ENCODE peak calls at places on chromosomes 4 and X, in nine cellular contexts. One of them, this sample, is unnamed.

GRCh38 chrX:39367429-39367828 is 566.2 kb downstream of the MID1IP1 start:
- DNase-seq in ACHN: no peak
- DNase-seq in stimulated activated CD4-positive, alpha-beta T cell treated with anti-CD3 and anti-CD28 coated beads, Interleukin-12 subunit alpha, Interleukin-12 subunit beta, amount 100 ng/mL, for 4 hours: no peak
- DNase-seq in stimulated activated CD8-positive, alpha-beta memory T cell treated with anti-CD3 and anti-CD28 coated beads, Interleukin-2, amount 100 ng/mL, for 1 hour: no peak
- DNase-seq in suprapubic skin: no peak
- DNase-seq in GM04504: no peak
- DNase-seq in GM23248: no peak
- DNase-seq in right atrium auricular region: no peak
- DNase-seq in RWPE1: no peak
- DNase-seq in this sample: no peak

GRCh38 chr4:157271166-157271869 is 50.8 kb downstream of the GRIA2 start:
- DNase-seq in right atrium auricular region: no peak
- DNase-seq in suprapubic skin: no peak
- DNase-seq in RWPE1: no peak
- DNase-seq in GM04504: no peak
- DNase-seq in stimulated activated CD8-positive, alpha-beta memory T cell treated with anti-CD3 and anti-CD28 coated beads, Interleukin-2, amount 100 ng/mL, for 1 hour: no peak
- DNase-seq in ACHN: peak; percentile 52
- DNase-seq in GM23248: no peak
- DNase-seq in stimulated activated CD4-positive, alpha-beta T cell treated with anti-CD3 and anti-CD28 coated beads, Interleukin-12 subunit alpha, Interleukin-12 subunit beta, amount 100 ng/mL, for 4 hours: no peak
- DNase-seq in this sample: no peak

GRCh38 chr4:159455675-159456235 is 352.9 kb downstream of the RAPGEF2 start:
- DNase-seq in stimulated activated CD8-positive, alpha-beta memory T cell treated with anti-CD3 and anti-CD28 coated beads, Interleukin-2, amount 100 ng/mL, for 1 hour: no peak
- DNase-seq in ACHN: peak; percentile 69
- DNase-seq in GM23248: peak; percentile 57
- DNase-seq in right atrium auricular region: no peak
- DNase-seq in suprapubic skin: no peak
- DNase-seq in RWPE1: peak; percentile 76
- DNase-seq in stimulated activated CD4-positive, alpha-beta T cell treated with anti-CD3 and anti-CD28 coated beads, Interleukin-12 subunit alpha, Interleukin-12 subunit beta, amount 100 ng/mL, for 4 hours: no peak
- DNase-seq in GM04504: no peak
- DNase-seq in this sample: peak; percentile 23

GRCh38 chr4:189600598-189601435 is 339.9 kb upstream of the FRG1 start:
- DNase-seq in suprapubic skin: no peak
- DNase-seq in right atrium auricular region: no peak
- DNase-seq in stimulated activated CD8-positive, alpha-beta memory T cell treated with anti-CD3 and anti-CD28 coated beads, Interleukin-2, amount 100 ng/mL, for 1 hour: no peak
- DNase-seq in stimulated activated CD4-positive, alpha-beta T cell treated with anti-CD3 and anti-CD28 coated beads, Interleukin-12 subunit alpha, Interleukin-12 subunit beta, amount 100 ng/mL, for 4 hours: no peak
- DNase-seq in ACHN: no peak
- DNase-seq in GM23248: no peak
- DNase-seq in GM04504: no peak
- DNase-seq in RWPE1: no peak
- DNase-seq in this sample: no peak

GRCh38 chr4:115090483-115091075 is 22.8 kb downstream of the NDST4 start:
- DNase-seq in GM23248: peak; percentile 52
- DNase-seq in stimulated activated CD8-positive, alpha-beta memory T cell treated with anti-CD3 and anti-CD28 coated beads, Interleukin-2, amount 100 ng/mL, for 1 hour: no peak
- DNase-seq in GM04504: no peak
- DNase-seq in suprapubic skin: no peak
- DNase-seq in RWPE1: peak; percentile 1
- DNase-seq in ACHN: peak; percentile 48
- DNase-seq in stimulated activated CD4-positive, alpha-beta T cell treated with anti-CD3 and anti-CD28 coated beads, Interleukin-12 subunit alpha, Interleukin-12 subunit beta, amount 100 ng/mL, for 4 hours: no peak
- DNase-seq in right atrium auricular region: no peak
- DNase-seq in this sample: peak; percentile 1

GRCh38 chrX:149984411-149984810 is 46.1 kb upstream of the EOLA2 start:
- DNase-seq in stimulated activated CD8-positive, alpha-beta memory T cell treated with anti-CD3 and anti-CD28 coated beads, Interleukin-2, amount 100 ng/mL, for 1 hour: no peak
- DNase-seq in right atrium auricular region: no peak
- DNase-seq in ACHN: no peak
- DNase-seq in GM23248: peak; percentile 7
- DNase-seq in suprapubic skin: no peak
- DNase-seq in GM04504: no peak
- DNase-seq in stimulated activated CD4-positive, alpha-beta T cell treated with anti-CD3 and anti-CD28 coated beads, Interleukin-12 subunit alpha, Interleukin-12 subunit beta, amount 100 ng/mL, for 4 hours: no peak
- DNase-seq in RWPE1: no peak
- DNase-seq in this sample: no peak

GRCh38 chrX:120741452-120741851 is 111.6 kb upstream of the C1GALT1C1 start:
- DNase-seq in RWPE1: peak; percentile 3
- DNase-seq in GM04504: no peak
- DNase-seq in GM23248: no peak
- DNase-seq in stimulated activated CD4-positive, alpha-beta T cell treated with anti-CD3 and anti-CD28 coated beads, Interleukin-12 subunit alpha, Interleukin-12 subunit beta, amount 100 ng/mL, for 4 hours: no peak
- DNase-seq in right atrium auricular region: no peak
- DNase-seq in stimulated activated CD8-positive, alpha-beta memory T cell treated with anti-CD3 and anti-CD28 coated beads, Interleukin-2, amount 100 ng/mL, for 1 hour: no peak
- DNase-seq in suprapubic skin: no peak
- DNase-seq in ACHN: no peak
- DNase-seq in this sample: no peak

GRCh38 chr4:159946983-159947645 is 844.2 kb downstream of the RAPGEF2 start:
- DNase-seq in right atrium auricular region: no peak
- DNase-seq in GM23248: peak; percentile 62
- DNase-seq in GM04504: peak; percentile 21
- DNase-seq in stimulated activated CD8-positive, alpha-beta memory T cell treated with anti-CD3 and anti-CD28 coated beads, Interleukin-2, amount 100 ng/mL, for 1 hour: no peak
- DNase-seq in RWPE1: peak; percentile 20
- DNase-seq in stimulated activated CD4-positive, alpha-beta T cell treated with anti-CD3 and anti-CD28 coated beads, Interleukin-12 subunit alpha, Interleukin-12 subunit beta, amount 100 ng/mL, for 4 hours: no peak
- DNase-seq in ACHN: peak; percentile 73
- DNase-seq in suprapubic skin: no peak
- DNase-seq in this sample: peak; percentile 23

GRCh38 chr4:176638992-176639391 is 153.7 kb downstream of the VEGFC start:
- DNase-seq in stimulated activated CD8-positive, alpha-beta memory T cell treated with anti-CD3 and anti-CD28 coated beads, Interleukin-2, amount 100 ng/mL, for 1 hour: no peak
- DNase-seq in ACHN: no peak
- DNase-seq in suprapubic skin: no peak
- DNase-seq in GM23248: peak; percentile 52
- DNase-seq in RWPE1: peak; percentile 34
- DNase-seq in GM04504: no peak
- DNase-seq in right atrium auricular region: no peak
- DNase-seq in stimulated activated CD4-positive, alpha-beta T cell treated with anti-CD3 and anti-CD28 coated beads, Interleukin-12 subunit alpha, Interleukin-12 subunit beta, amount 100 ng/mL, for 4 hours: no peak
- DNase-seq in this sample: no peak

GRCh38 chr4:183182873-183183725 is 84.0 kb downstream of the WWC2 start:
- DNase-seq in suprapubic skin: no peak
- DNase-seq in GM04504: peak; percentile 66
- DNase-seq in stimulated activated CD4-positive, alpha-beta T cell treated with anti-CD3 and anti-CD28 coated beads, Interleukin-12 subunit alpha, Interleukin-12 subunit beta, amount 100 ng/mL, for 4 hours: no peak
- DNase-seq in ACHN: peak; percentile 50
- DNase-seq in RWPE1: peak; percentile 57
- DNase-seq in right atrium auricular region: peak; percentile 79
- DNase-seq in GM23248: peak; percentile 92
- DNase-seq in stimulated activated CD8-positive, alpha-beta memory T cell treated with anti-CD3 and anti-CD28 coated beads, Interleukin-2, amount 100 ng/mL, for 1 hour: no peak
- DNase-seq in this sample: peak; percentile 50

GRCh38 chrX:68693481-68694410 is 46.3 kb downstream of the STARD8 start:
- DNase-seq in RWPE1: peak; percentile 5
- DNase-seq in suprapubic skin: peak; percentile 76
- DNase-seq in ACHN: peak; percentile 65
- DNase-seq in stimulated activated CD8-positive, alpha-beta memory T cell treated with anti-CD3 and anti-CD28 coated beads, Interleukin-2, amount 100 ng/mL, for 1 hour: no peak
- DNase-seq in GM04504: no peak
- DNase-seq in right atrium auricular region: peak; percentile 84
- DNase-seq in stimulated activated CD4-positive, alpha-beta T cell treated with anti-CD3 and anti-CD28 coated beads, Interleukin-12 subunit alpha, Interleukin-12 subunit beta, amount 100 ng/mL, for 4 hours: no peak
- DNase-seq in GM23248: peak; percentile 73
- DNase-seq in this sample: peak; percentile 14

GRCh38 chr4:85028910-85029309 is 62.4 kb upstream of the WDFY3 start:
- DNase-seq in GM04504: no peak
- DNase-seq in right atrium auricular region: no peak
- DNase-seq in ACHN: no peak
- DNase-seq in suprapubic skin: no peak
- DNase-seq in stimulated activated CD4-positive, alpha-beta T cell treated with anti-CD3 and anti-CD28 coated beads, Interleukin-12 subunit alpha, Interleukin-12 subunit beta, amount 100 ng/mL, for 4 hours: no peak
- DNase-seq in stimulated activated CD8-positive, alpha-beta memory T cell treated with anti-CD3 and anti-CD28 coated beads, Interleukin-2, amount 100 ng/mL, for 1 hour: no peak
- DNase-seq in RWPE1: no peak
- DNase-seq in GM23248: peak; percentile 59
- DNase-seq in this sample: no peak

GRCh38 chrX:108020631-108021030 is 24.2 kb upstream of the VSIG1 start:
- DNase-seq in RWPE1: peak; percentile 8
- DNase-seq in right atrium auricular region: no peak
- DNase-seq in stimulated activated CD8-positive, alpha-beta memory T cell treated with anti-CD3 and anti-CD28 coated beads, Interleukin-2, amount 100 ng/mL, for 1 hour: no peak
- DNase-seq in GM04504: no peak
- DNase-seq in GM23248: peak; percentile 13
- DNase-seq in ACHN: peak; percentile 17
- DNase-seq in stimulated activated CD4-positive, alpha-beta T cell treated with anti-CD3 and anti-CD28 coated beads, Interleukin-12 subunit alpha, Interleukin-12 subunit beta, amount 100 ng/mL, for 4 hours: no peak
- DNase-seq in suprapubic skin: no peak
- DNase-seq in this sample: no peak

GRCh38 chr4:151248519-151248918 is 28.4 kb upstream of the PRSS48 start:
- DNase-seq in ACHN: no peak
- DNase-seq in right atrium auricular region: no peak
- DNase-seq in GM04504: no peak
- DNase-seq in GM23248: no peak
- DNase-seq in RWPE1: no peak
- DNase-seq in suprapubic skin: no peak
- DNase-seq in stimulated activated CD8-positive, alpha-beta memory T cell treated with anti-CD3 and anti-CD28 coated beads, Interleukin-2, amount 100 ng/mL, for 1 hour: no peak
- DNase-seq in stimulated activated CD4-positive, alpha-beta T cell treated with anti-CD3 and anti-CD28 coated beads, Interleukin-12 subunit alpha, Interleukin-12 subunit beta, amount 100 ng/mL, for 4 hours: no peak
- DNase-seq in this sample: no peak

GRCh38 chr4:2954358-2955185 is 8.6 kb downstream of the NOP14 start:
- DNase-seq in GM04504: no peak
- DNase-seq in right atrium auricular region: no peak
- DNase-seq in suprapubic skin: no peak
- DNase-seq in stimulated activated CD4-positive, alpha-beta T cell treated with anti-CD3 and anti-CD28 coated beads, Interleukin-12 subunit alpha, Interleukin-12 subunit beta, amount 100 ng/mL, for 4 hours: peak; percentile 69
- DNase-seq in RWPE1: no peak
- DNase-seq in GM23248: no peak
- DNase-seq in stimulated activated CD8-positive, alpha-beta memory T cell treated with anti-CD3 and anti-CD28 coated beads, Interleukin-2, amount 100 ng/mL, for 1 hour: no peak
- DNase-seq in ACHN: no peak
- DNase-seq in this sample: no peak

GRCh38 chr4:8575457-8575856 is 4.7 kb upstream of the GPR78 start:
- DNase-seq in stimulated activated CD8-positive, alpha-beta memory T cell treated with anti-CD3 and anti-CD28 coated beads, Interleukin-2, amount 100 ng/mL, for 1 hour: no peak
- DNase-seq in GM23248: no peak
- DNase-seq in ACHN: no peak
- DNase-seq in suprapubic skin: peak; percentile 21
- DNase-seq in right atrium auricular region: no peak
- DNase-seq in RWPE1: no peak
- DNase-seq in GM04504: no peak
- DNase-seq in stimulated activated CD4-positive, alpha-beta T cell treated with anti-CD3 and anti-CD28 coated beads, Interleukin-12 subunit alpha, Interleukin-12 subunit beta, amount 100 ng/mL, for 4 hours: no peak
- DNase-seq in this sample: no peak

GRCh38 chr4:5734841-5735240 is 23.8 kb downstream of the EVC start:
- DNase-seq in right atrium auricular region: no peak
- DNase-seq in GM23248: no peak
- DNase-seq in suprapubic skin: no peak
- DNase-seq in GM04504: no peak
- DNase-seq in ACHN: no peak
- DNase-seq in stimulated activated CD4-positive, alpha-beta T cell treated with anti-CD3 and anti-CD28 coated beads, Interleukin-12 subunit alpha, Interleukin-12 subunit beta, amount 100 ng/mL, for 4 hours: no peak
- DNase-seq in RWPE1: no peak
- DNase-seq in stimulated activated CD8-positive, alpha-beta memory T cell treated with anti-CD3 and anti-CD28 coated beads, Interleukin-2, amount 100 ng/mL, for 1 hour: no peak
- DNase-seq in this sample: no peak

GRCh38 chr4:144565558-144566195 is 80.3 kb upstream of the HHIP start:
- DNase-seq in stimulated activated CD8-positive, alpha-beta memory T cell treated with anti-CD3 and anti-CD28 coated beads, Interleukin-2, amount 100 ng/mL, for 1 hour: no peak
- DNase-seq in ACHN: no peak
- DNase-seq in RWPE1: no peak
- DNase-seq in GM23248: peak; percentile 6
- DNase-seq in right atrium auricular region: no peak
- DNase-seq in stimulated activated CD4-positive, alpha-beta T cell treated with anti-CD3 and anti-CD28 coated beads, Interleukin-12 subunit alpha, Interleukin-12 subunit beta, amount 100 ng/mL, for 4 hours: no peak
- DNase-seq in suprapubic skin: no peak
- DNase-seq in GM04504: no peak
- DNase-seq in this sample: peak; percentile 30

GRCh38 chr4:72375050-72375736 is 193.8 kb downstream of the ADAMTS3 start:
- DNase-seq in GM23248: peak; percentile 92
- DNase-seq in GM04504: peak; percentile 68
- DNase-seq in stimulated activated CD8-positive, alpha-beta memory T cell treated with anti-CD3 and anti-CD28 coated beads, Interleukin-2, amount 100 ng/mL, for 1 hour: no peak
- DNase-seq in suprapubic skin: no peak
- DNase-seq in right atrium auricular region: no peak
- DNase-seq in RWPE1: peak; percentile 10
- DNase-seq in stimulated activated CD4-positive, alpha-beta T cell treated with anti-CD3 and anti-CD28 coated beads, Interleukin-12 subunit alpha, Interleukin-12 subunit beta, amount 100 ng/mL, for 4 hours: no peak
- DNase-seq in ACHN: peak; percentile 76
- DNase-seq in this sample: peak; percentile 55

GRCh38 chrX:48090123-48090522 is 18.7 kb upstream of the ZNF630 start:
- DNase-seq in suprapubic skin: no peak
- DNase-seq in stimulated activated CD4-positive, alpha-beta T cell treated with anti-CD3 and anti-CD28 coated beads, Interleukin-12 subunit alpha, Interleukin-12 subunit beta, amount 100 ng/mL, for 4 hours: no peak
- DNase-seq in RWPE1: no peak
- DNase-seq in ACHN: no peak
- DNase-seq in stimulated activated CD8-positive, alpha-beta memory T cell treated with anti-CD3 and anti-CD28 coated beads, Interleukin-2, amount 100 ng/mL, for 1 hour: no peak
- DNase-seq in GM04504: no peak
- DNase-seq in GM23248: no peak
- DNase-seq in right atrium auricular region: no peak
- DNase-seq in this sample: no peak

GRCh38 chrX:80578518-80579105 is 158.4 kb downstream of the TENT5D start:
- DNase-seq in stimulated activated CD4-positive, alpha-beta T cell treated with anti-CD3 and anti-CD28 coated beads, Interleukin-12 subunit alpha, Interleukin-12 subunit beta, amount 100 ng/mL, for 4 hours: no peak
- DNase-seq in stimulated activated CD8-positive, alpha-beta memory T cell treated with anti-CD3 and anti-CD28 coated beads, Interleukin-2, amount 100 ng/mL, for 1 hour: no peak
- DNase-seq in GM04504: peak; percentile 3
- DNase-seq in right atrium auricular region: no peak
- DNase-seq in GM23248: peak; percentile 27
- DNase-seq in RWPE1: peak; percentile 1
- DNase-seq in ACHN: peak; percentile 19
- DNase-seq in suprapubic skin: no peak
- DNase-seq in this sample: no peak

GRCh38 chrX:106619797-106620196 is 8.0 kb downstream of the RADX start:
- DNase-seq in suprapubic skin: no peak
- DNase-seq in right atrium auricular region: no peak
- DNase-seq in RWPE1: no peak
- DNase-seq in stimulated activated CD8-positive, alpha-beta memory T cell treated with anti-CD3 and anti-CD28 coated beads, Interleukin-2, amount 100 ng/mL, for 1 hour: no peak
- DNase-seq in GM04504: no peak
- DNase-seq in GM23248: peak; percentile 30
- DNase-seq in stimulated activated CD4-positive, alpha-beta T cell treated with anti-CD3 and anti-CD28 coated beads, Interleukin-12 subunit alpha, Interleukin-12 subunit beta, amount 100 ng/mL, for 4 hours: no peak
- DNase-seq in ACHN: peak; percentile 25
- DNase-seq in this sample: no peak

GRCh38 chr4:87007345-87008181 is 72.8 kb downstream of the AFF1 start:
- DNase-seq in stimulated activated CD4-positive, alpha-beta T cell treated with anti-CD3 and anti-CD28 coated beads, Interleukin-12 subunit alpha, Interleukin-12 subunit beta, amount 100 ng/mL, for 4 hours: peak; percentile 30
- DNase-seq in GM23248: peak; percentile 80
- DNase-seq in RWPE1: peak; percentile 37
- DNase-seq in GM04504: peak; percentile 24
- DNase-seq in ACHN: peak; percentile 52
- DNase-seq in stimulated activated CD8-positive, alpha-beta memory T cell treated with anti-CD3 and anti-CD28 coated beads, Interleukin-2, amount 100 ng/mL, for 1 hour: peak; percentile 15
- DNase-seq in suprapubic skin: peak; percentile 80
- DNase-seq in right atrium auricular region: peak; percentile 79
- DNase-seq in this sample: peak; percentile 26

GRCh38 chrX:9604111-9604907 is 139.5 kb downstream of the TBL1X start:
- DNase-seq in GM04504: no peak
- DNase-seq in stimulated activated CD8-positive, alpha-beta memory T cell treated with anti-CD3 and anti-CD28 coated beads, Interleukin-2, amount 100 ng/mL, for 1 hour: no peak
- DNase-seq in ACHN: peak; percentile 83
- DNase-seq in right atrium auricular region: peak; percentile 76
- DNase-seq in stimulated activated CD4-positive, alpha-beta T cell treated with anti-CD3 and anti-CD28 coated beads, Interleukin-12 subunit alpha, Interleukin-12 subunit beta, amount 100 ng/mL, for 4 hours: no peak
- DNase-seq in suprapubic skin: no peak
- DNase-seq in GM23248: peak; percentile 3
- DNase-seq in RWPE1: no peak
- DNase-seq in this sample: no peak

GRCh38 chr4:183082053-183082452 is 17.0 kb upstream of the WWC2 start:
- DNase-seq in right atrium auricular region: no peak
- DNase-seq in stimulated activated CD8-positive, alpha-beta memory T cell treated with anti-CD3 and anti-CD28 coated beads, Interleukin-2, amount 100 ng/mL, for 1 hour: no peak
- DNase-seq in RWPE1: no peak
- DNase-seq in GM04504: no peak
- DNase-seq in stimulated activated CD4-positive, alpha-beta T cell treated with anti-CD3 and anti-CD28 coated beads, Interleukin-12 subunit alpha, Interleukin-12 subunit beta, amount 100 ng/mL, for 4 hours: no peak
- DNase-seq in suprapubic skin: no peak
- DNase-seq in ACHN: no peak
- DNase-seq in GM23248: no peak
- DNase-seq in this sample: no peak

GRCh38 chrX:51641421-51642021 is 22.8 kb upstream of the CENPVL3 start:
- DNase-seq in RWPE1: peak; percentile 9
- DNase-seq in stimulated activated CD8-positive, alpha-beta memory T cell treated with anti-CD3 and anti-CD28 coated beads, Interleukin-2, amount 100 ng/mL, for 1 hour: no peak
- DNase-seq in suprapubic skin: no peak
- DNase-seq in GM23248: peak; percentile 60
- DNase-seq in GM04504: peak; percentile 6
- DNase-seq in right atrium auricular region: no peak
- DNase-seq in ACHN: peak; percentile 31
- DNase-seq in stimulated activated CD4-positive, alpha-beta T cell treated with anti-CD3 and anti-CD28 coated beads, Interleukin-12 subunit alpha, Interleukin-12 subunit beta, amount 100 ng/mL, for 4 hours: no peak
- DNase-seq in this sample: no peak

GRCh38 chr4:123783936-123784335 is 387.3 kb downstream of the SPRY1 start:
- DNase-seq in GM04504: no peak
- DNase-seq in RWPE1: no peak
- DNase-seq in ACHN: no peak
- DNase-seq in GM23248: peak; percentile 44
- DNase-seq in suprapubic skin: no peak
- DNase-seq in stimulated activated CD8-positive, alpha-beta memory T cell treated with anti-CD3 and anti-CD28 coated beads, Interleukin-2, amount 100 ng/mL, for 1 hour: no peak
- DNase-seq in right atrium auricular region: no peak
- DNase-seq in stimulated activated CD4-positive, alpha-beta T cell treated with anti-CD3 and anti-CD28 coated beads, Interleukin-12 subunit alpha, Interleukin-12 subunit beta, amount 100 ng/mL, for 4 hours: no peak
- DNase-seq in this sample: no peak

GRCh38 chr4:166202991-166203390 is 330.0 kb downstream of the TLL1 start:
- DNase-seq in GM04504: no peak
- DNase-seq in ACHN: no peak
- DNase-seq in RWPE1: no peak
- DNase-seq in right atrium auricular region: no peak
- DNase-seq in stimulated activated CD8-positive, alpha-beta memory T cell treated with anti-CD3 and anti-CD28 coated beads, Interleukin-2, amount 100 ng/mL, for 1 hour: no peak
- DNase-seq in GM23248: no peak
- DNase-seq in stimulated activated CD4-positive, alpha-beta T cell treated with anti-CD3 and anti-CD28 coated beads, Interleukin-12 subunit alpha, Interleukin-12 subunit beta, amount 100 ng/mL, for 4 hours: no peak
- DNase-seq in suprapubic skin: no peak
- DNase-seq in this sample: no peak

GRCh38 chrX:130109429-130110378 is 593 bp downstream of the ELF4 start:
- DNase-seq in right atrium auricular region: no peak
- DNase-seq in stimulated activated CD8-positive, alpha-beta memory T cell treated with anti-CD3 and anti-CD28 coated beads, Interleukin-2, amount 100 ng/mL, for 1 hour: no peak
- DNase-seq in ACHN: no peak
- DNase-seq in GM04504: no peak
- DNase-seq in stimulated activated CD4-positive, alpha-beta T cell treated with anti-CD3 and anti-CD28 coated beads, Interleukin-12 subunit alpha, Interleukin-12 subunit beta, amount 100 ng/mL, for 4 hours: no peak
- DNase-seq in RWPE1: no peak
- DNase-seq in suprapubic skin: no peak
- DNase-seq in GM23248: peak; percentile 62
- DNase-seq in this sample: no peak

GRCh38 chrX:154019061-154019621 is 561 bp downstream of the IRAK1 start:
- DNase-seq in GM23248: peak; percentile 48
- DNase-seq in ACHN: no peak
- DNase-seq in stimulated activated CD4-positive, alpha-beta T cell treated with anti-CD3 and anti-CD28 coated beads, Interleukin-12 subunit alpha, Interleukin-12 subunit beta, amount 100 ng/mL, for 4 hours: peak; percentile 29
- DNase-seq in suprapubic skin: no peak
- DNase-seq in right atrium auricular region: no peak
- DNase-seq in RWPE1: no peak
- DNase-seq in stimulated activated CD8-positive, alpha-beta memory T cell treated with anti-CD3 and anti-CD28 coated beads, Interleukin-2, amount 100 ng/mL, for 1 hour: no peak
- DNase-seq in GM04504: no peak
- DNase-seq in this sample: no peak